ENCODE peak calls at places on chromosomes 2 and 18, in four cellular contexts. One of them, this sample, is unnamed. For H3K4me1, the result is how much of the 10 kb centered on the place peaks cover.

GRCh38 chr2:170743530-170744239 is 26.5 kb upstream of the ERICH2 start:
- DNase-seq in HCT116: no peak
- DNase-seq in HepG2: no peak
- DNase-seq in K562: peak
- DNase-seq in this sample: no peak

GRCh38 chr2:232897971-232898408 is 27.9 kb downstream of the SNORC start:
- DNase-seq in HepG2: no peak
- DNase-seq in K562: no peak
- DNase-seq in HCT116: no peak
- DNase-seq in this sample: no peak

GRCh38 chr18:3402962-3403585 is 46.9 kb upstream of the TGIF1 start:
- DNase-seq in HCT116: no peak
- DNase-seq in K562: no peak
- DNase-seq in HepG2: no peak
- DNase-seq in this sample: no peak

GRCh38 chr18:36355511-36355910 is 58.0 kb downstream of the FHOD3 start:
- DNase-seq in K562: no peak
- DNase-seq in HCT116: no peak
- DNase-seq in HepG2: no peak
- DNase-seq in this sample: no peak

GRCh38 chr2:38446418-38446817 is 69.3 kb upstream of the ATL2 start:
- DNase-seq in HepG2: no peak
- DNase-seq in K562: no peak
- DNase-seq in HCT116: no peak
- DNase-seq in this sample: no peak

GRCh38 chr2:239811001-239811798 is 213.9 kb downstream of the NDUFA10 start:
- DNase-seq in K562: no peak
- DNase-seq in HepG2: no peak
- DNase-seq in HCT116: no peak
- DNase-seq in this sample: no peak

GRCh38 chr2:170521299-170521698 is 193.8 kb upstream of the SP5 start:
- DNase-seq in HCT116: no peak
- DNase-seq in HepG2: no peak
- DNase-seq in K562: no peak
- DNase-seq in this sample: no peak

GRCh38 chr2:24870891-24871705 is 48.9 kb downstream of the ADCY3 start:
- DNase-seq in K562: no peak
- DNase-seq in HepG2: no peak
- DNase-seq in HCT116: no peak
- DNase-seq in this sample: no peak

GRCh38 chr2:30958571-30959220 is 151.4 kb upstream of the CAPN13 start:
- DNase-seq in HepG2: no peak
- DNase-seq in K562: no peak
- DNase-seq in HCT116: no peak
- DNase-seq in this sample: no peak

GRCh38 chr2:239027431-239028252 is 179.8 kb downstream of the TWIST2 start:
- DNase-seq in K562: no peak
- DNase-seq in HepG2: no peak
- DNase-seq in HCT116: no peak
- DNase-seq in this sample: no peak

GRCh38 chr2:150853258-150853657 is 365.8 kb upstream of the RND3 start:
- DNase-seq in K562: no peak
- DNase-seq in HepG2: no peak
- DNase-seq in HCT116: no peak
- DNase-seq in this sample: no peak

GRCh38 chr2:202104286-202104870 is 31.3 kb downstream of the KIAA2012 start:
- DNase-seq in HepG2: peak
- DNase-seq in HCT116: peak
- DNase-seq in K562: peak
- DNase-seq in this sample: peak

GRCh38 chr2:226338825-226339224 is 460.8 kb downstream of the IRS1 start:
- DNase-seq in HepG2: no peak
- DNase-seq in K562: no peak
- DNase-seq in HCT116: no peak
- DNase-seq in this sample: no peak

DNA sequence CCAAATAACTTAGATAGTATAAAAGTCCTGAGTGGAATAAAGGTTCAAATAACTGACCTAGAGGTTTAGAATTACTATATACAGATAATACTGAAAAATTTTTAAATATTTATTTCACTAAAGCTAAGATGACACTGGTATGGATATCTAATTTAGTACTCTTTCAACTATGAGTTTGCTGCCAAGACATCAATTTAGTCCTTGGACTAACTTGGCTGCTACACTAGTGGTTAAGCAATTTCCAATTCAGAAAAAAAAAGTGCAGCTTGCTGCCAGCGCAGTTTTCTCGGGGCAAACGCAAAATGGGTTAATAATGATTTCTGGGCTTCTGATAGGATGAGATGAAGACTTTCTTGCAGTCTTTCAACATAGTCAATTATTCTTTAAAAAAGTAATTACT is 10.8 kb downstream of the BUB1 start:
- DNase-seq in HepG2: no peak
- DNase-seq in HCT116: no peak
- DNase-seq in K562: no peak
- DNase-seq in this sample: no peak
- TF ChIP-seq TCF7L2 in HepG2: no peak
- TF ChIP-seq TCF7L2 in HCT116: no peak
- TF ChIP-seq TCF7L2 in K562: no peak
- TF ChIP-seq TCF7L2 in this sample: no peak

GRCh38 chr2:148022351-148022750 is 1.5 kb downstream of the MBD5 start:
- DNase-seq in HepG2: no peak
- DNase-seq in K562: no peak
- DNase-seq in HCT116: no peak
- DNase-seq in this sample: no peak
- H3K4me1 ChIP-seq in HepG2: half or more
- H3K4me1 ChIP-seq in K562: under half
- H3K4me1 ChIP-seq in HCT116: under half
- H3K4me1 ChIP-seq in this sample: under half

DNA sequence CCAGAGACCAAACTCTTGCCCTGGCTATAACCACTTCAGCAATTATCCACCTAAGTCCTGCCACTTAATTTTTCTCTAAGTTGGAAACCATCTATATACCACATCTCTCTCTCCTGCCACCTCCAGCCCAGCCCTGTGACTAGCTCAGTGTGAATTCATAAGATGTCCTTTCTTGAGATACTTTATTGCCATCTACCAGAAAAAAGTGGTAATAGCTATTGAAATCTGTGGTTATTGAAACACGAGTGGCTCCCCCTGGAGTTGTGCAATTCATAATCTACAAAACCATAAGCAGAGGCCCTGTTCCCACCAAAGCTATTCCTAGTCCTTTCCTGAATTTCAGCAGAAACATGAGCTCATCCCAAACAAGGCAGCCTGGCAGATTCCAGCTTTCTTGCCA is 324.0 kb downstream of the TXNL1 start:
- DNase-seq in HCT116: no peak
- DNase-seq in HepG2: no peak
- DNase-seq in K562: no peak
- DNase-seq in this sample: no peak
- TF ChIP-seq TCF7L2 in HCT116: no peak
- TF ChIP-seq TCF7L2 in HepG2: no peak
- TF ChIP-seq TCF7L2 in K562: no peak
- TF ChIP-seq TCF7L2 in this sample: no peak

DNA sequence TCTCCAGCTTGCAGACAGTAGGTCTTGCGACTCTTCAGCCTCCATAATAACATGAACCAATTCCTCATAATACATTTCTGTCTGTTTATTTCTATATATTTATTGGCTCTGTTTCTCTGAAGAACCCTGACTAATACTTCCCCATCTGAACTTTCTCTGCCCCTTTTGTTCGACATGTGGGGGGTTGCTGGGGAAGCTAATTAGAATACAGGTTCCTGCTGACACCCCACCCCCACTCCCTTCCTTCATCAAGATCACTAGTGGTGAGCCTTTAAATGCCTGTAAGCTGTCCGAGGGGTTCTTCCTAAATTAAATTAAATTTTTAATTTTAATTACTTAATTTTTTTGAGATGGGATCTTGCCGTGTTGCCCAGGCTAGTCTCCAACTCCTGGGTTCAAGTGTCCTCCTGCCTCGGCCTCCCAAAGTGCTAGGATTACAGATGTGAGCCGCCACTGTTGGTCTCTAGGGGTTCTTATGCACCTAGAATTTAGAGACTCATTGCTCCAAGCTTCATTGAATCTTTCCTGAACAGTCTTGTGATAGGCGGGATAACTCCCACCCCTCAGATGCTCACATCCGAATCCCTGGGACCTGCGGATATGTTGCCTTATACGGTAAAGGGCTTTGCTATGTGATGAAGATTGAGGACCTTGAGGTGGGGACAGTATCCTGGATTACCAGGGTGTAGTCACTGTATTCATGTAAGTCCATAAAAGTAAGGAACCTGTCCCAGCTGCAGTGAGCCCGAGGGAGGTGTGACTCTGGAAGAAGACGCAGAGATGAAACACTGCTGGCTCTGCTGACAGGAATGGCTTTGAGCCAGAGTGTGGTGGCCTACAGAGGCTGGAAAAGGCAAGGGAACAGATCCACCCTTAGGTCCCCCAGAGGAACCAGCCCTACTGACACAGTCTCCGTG is 26.2 kb downstream of the HPCAL1 start:
- DNase-seq in HCT116: no peak
- DNase-seq in HepG2: no peak
- DNase-seq in K562: no peak
- DNase-seq in this sample: no peak
- H3K4me1 ChIP-seq in HCT116: under half
- H3K4me1 ChIP-seq in HepG2: half or more
- H3K4me1 ChIP-seq in K562: half or more
- H3K4me1 ChIP-seq in this sample: half or more

GRCh38 chr2:182977463-182977862 is 60.8 kb downstream of the NCKAP1 start:
- DNase-seq in K562: no peak
- DNase-seq in HepG2: no peak
- DNase-seq in HCT116: no peak
- DNase-seq in this sample: no peak

GRCh38 chr2:182980652-182981051 is 57.6 kb downstream of the NCKAP1 start:
- DNase-seq in HCT116: no peak
- DNase-seq in K562: no peak
- DNase-seq in HepG2: no peak
- DNase-seq in this sample: no peak

GRCh38 chr2:182982934-182983333 is 55.3 kb downstream of the NCKAP1 start:
- DNase-seq in K562: no peak
- DNase-seq in HCT116: no peak
- DNase-seq in HepG2: no peak
- DNase-seq in this sample: no peak

DNA sequence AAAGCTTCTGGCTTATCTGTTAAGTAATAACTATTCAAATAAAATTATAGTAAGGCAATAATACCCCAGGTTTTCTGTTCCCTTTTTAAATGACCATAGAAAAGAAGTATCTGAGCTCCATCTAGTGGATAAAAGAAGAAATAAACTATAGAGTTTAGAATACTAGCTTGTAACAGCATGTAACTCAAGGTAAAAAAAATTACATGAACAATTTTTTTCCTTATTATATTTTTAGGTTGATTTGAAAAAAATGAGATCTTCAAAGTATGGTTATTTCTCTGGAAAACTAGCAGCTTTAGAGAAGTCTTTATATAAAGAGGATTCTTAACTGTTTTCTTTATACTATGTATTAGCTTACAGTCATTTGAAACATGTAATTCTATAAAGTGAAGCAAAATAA is 58.1 kb downstream of the NCKAP1 start:
- DNase-seq in HCT116: peak
- DNase-seq in HepG2: peak
- DNase-seq in K562: peak
- DNase-seq in this sample: no peak
- TF ChIP-seq TCF7L2 in HCT116: no peak
- TF ChIP-seq TCF7L2 in HepG2: no peak
- TF ChIP-seq TCF7L2 in K562: no peak
- TF ChIP-seq TCF7L2 in this sample: no peak

GRCh38 chr2:40284797-40285196 is 167.1 kb downstream of the SLC8A1 start:
- DNase-seq in K562: no peak
- DNase-seq in HepG2: no peak
- DNase-seq in HCT116: no peak
- DNase-seq in this sample: no peak
- H3K4me1 ChIP-seq in K562: under half
- H3K4me1 ChIP-seq in HepG2: under half
- H3K4me1 ChIP-seq in HCT116: under half
- H3K4me1 ChIP-seq in this sample: under half

GRCh38 chr2:164831180-164831579 is 10.4 kb downstream of the COBLL1 start:
- DNase-seq in K562: no peak
- DNase-seq in HepG2: no peak
- DNase-seq in HCT116: no peak
- DNase-seq in this sample: no peak
- TF ChIP-seq TCF7L2 in K562: no peak
- TF ChIP-seq TCF7L2 in HepG2: no peak
- TF ChIP-seq TCF7L2 in HCT116: no peak
- TF ChIP-seq TCF7L2 in this sample: no peak

GRCh38 chr2:230779607-230780006 is 67.0 kb downstream of the CAB39 start:
- DNase-seq in HepG2: no peak
- DNase-seq in HCT116: no peak
- DNase-seq in K562: no peak
- DNase-seq in this sample: no peak
- H3K4me1 ChIP-seq in HepG2: under half
- H3K4me1 ChIP-seq in HCT116: half or more
- H3K4me1 ChIP-seq in K562: under half
- H3K4me1 ChIP-seq in this sample: under half

GRCh38 chr2:139411236-139411635 is 631.0 kb upstream of the NXPH2 start:
- DNase-seq in K562: no peak
- DNase-seq in HCT116: no peak
- DNase-seq in HepG2: no peak
- DNase-seq in this sample: no peak
- TF ChIP-seq TCF7L2 in K562: no peak
- TF ChIP-seq TCF7L2 in HCT116: no peak
- TF ChIP-seq TCF7L2 in HepG2: no peak
- TF ChIP-seq TCF7L2 in this sample: no peak

GRCh38 chr2:207533609-207534008 is 3.8 kb downstream of the CREB1 start:
- DNase-seq in HCT116: no peak
- DNase-seq in HepG2: no peak
- DNase-seq in K562: no peak
- DNase-seq in this sample: no peak
- H3K4me1 ChIP-seq in HCT116: under half
- H3K4me1 ChIP-seq in HepG2: under half
- H3K4me1 ChIP-seq in K562: under half
- H3K4me1 ChIP-seq in this sample: under half